ENCODE peak calls at places on chromosomes 6 and 20, in four cellular contexts. O, T, D and G are unnamed samples.

GRCh38 chr6:80449756-80450155 is 343.3 kb downstream of the BCKDHB start:
- DNase-seq in D (no peak), T (no peak), O (no peak), G (peak; percentile 33)

GRCh38 chr20:23269954-23270353 is 80.6 kb upstream of the NXT1 start:
- DNase-seq in D (no peak), O (peak; percentile 44), T (no peak), G (no peak)

GRCh38 chr20:59576216-59576953 is 28.0 kb upstream of the PHACTR3 start:
- DNase-seq in D (no peak), T (no peak), O (no peak), G (no peak)

GRCh38 chr6:135465903-135466302 is 31.6 kb downstream of the AHI1 start:
- DNase-seq in T (no peak), D (no peak), O (no peak), G (no peak)

GRCh38 chr20:22420116-22420598 is 164.2 kb downstream of the FOXA2 start:
- DNase-seq in T (no peak), O (no peak), D (no peak), G (no peak)

GRCh38 chr20:8428988-8429387 is 296.9 kb downstream of the PLCB1 start:
- DNase-seq in D (no peak), O (no peak), T (no peak), G (no peak)

GRCh38 chr6:160513836-160514235 is 150.2 kb downstream of the LPA start:
- DNase-seq in D (no peak), T (no peak), O (peak; percentile 22), G (no peak)

GRCh38 chr20:373171-373890 is 7.2 kb upstream of the TRIB3 start:
- DNase-seq in T (peak; percentile 93), O (peak; percentile 89), D (no peak), G (peak; percentile 88)

GRCh38 chr6:159983641-159984080 is 14.8 kb downstream of the IGF2R start:
- DNase-seq in O (peak; percentile 55), T (no peak), D (no peak), G (peak; percentile 46)

GRCh38 chr20:61958773-61959172 is 106.9 kb downstream of the TAF4 start:
- DNase-seq in D (no peak), T (no peak), O (no peak), G (no peak)

GRCh38 chr20:1830240-1830639 is 65.0 kb upstream of the SIRPA start:
- DNase-seq in D (peak; percentile 82), T (peak; percentile 79), O (peak; percentile 97), G (peak; percentile 95)

GRCh38 chr6:3921663-3922062 is 72.5 kb downstream of the FAM50B start:
- DNase-seq in D (no peak), T (no peak), O (no peak), G (no peak)

GRCh38 chr20:35616465-35617396 is 1.1 kb downstream of the SPAG4 start:
- DNase-seq in T (peak; percentile 86), D (peak; percentile 92), O (peak; percentile 86), G (peak; percentile 99)

GRCh38 chr6:109791301-109791700 is 100.2 kb downstream of the FIG4 start:
- DNase-seq in D (no peak), T (no peak), O (peak; percentile 58), G (no peak)

GRCh38 chr6:36616888-36617521 is 22.8 kb downstream of the SRSF3 start:
- DNase-seq in D (peak; percentile 30), T (peak; percentile 82), O (no peak), G (no peak)

GRCh38 chr6:91438570-91438969 is 851.7 kb upstream of the MAP3K7 start:
- DNase-seq in T (no peak), D (no peak), O (peak; percentile 22), G (no peak)

GRCh38 chr6:146548898-146549374 is 5.3 kb downstream of the RAB32 start:
- DNase-seq in O (no peak), T (no peak), D (no peak), G (no peak)

GRCh38 chr20:49964964-49965780 is 17.6 kb upstream of the SNAI1 start:
- DNase-seq in O (peak; percentile 45), T (peak; percentile 78), D (no peak), G (peak; percentile 16)

GRCh38 chr6:158283304-158284005 is 28.8 kb upstream of the TULP4 start:
- DNase-seq in D (no peak), O (peak; percentile 64), T (peak; percentile 64), G (peak; percentile 22)

DNA sequence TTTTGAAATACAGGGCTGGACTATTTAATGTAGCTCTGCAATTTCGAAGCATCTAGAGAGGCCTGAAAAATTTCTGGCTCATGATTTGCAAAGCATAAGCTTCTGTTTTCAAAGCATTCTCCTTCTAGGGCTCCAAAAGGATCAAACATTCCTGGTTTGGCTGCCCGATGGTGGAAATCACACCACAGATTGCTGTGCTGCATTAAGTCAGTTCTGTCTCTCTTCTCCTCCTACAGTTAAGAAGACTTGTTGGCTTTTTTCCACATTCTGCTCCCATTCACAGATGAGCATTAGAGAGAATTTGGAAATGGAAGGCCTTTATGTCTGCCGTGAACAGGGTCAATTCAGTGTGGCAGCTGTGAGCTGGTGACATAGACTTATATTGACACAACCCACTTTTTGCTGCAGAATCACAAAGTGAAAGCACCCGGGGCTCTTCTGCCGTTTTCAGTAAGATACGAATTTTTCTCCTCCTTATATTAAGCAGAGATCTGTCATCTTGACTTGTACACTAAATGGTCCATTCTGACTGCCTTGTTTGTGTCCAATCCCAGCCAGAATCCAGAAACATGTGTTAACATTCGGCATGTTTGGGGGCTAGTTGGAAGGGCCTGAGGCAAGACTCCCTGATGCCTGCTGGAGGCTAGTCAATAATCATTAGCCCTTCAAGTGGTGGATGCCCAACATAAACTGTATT is 330.8 kb upstream of the DEFB112 start:
- DNase-seq in T (no peak), O (no peak), D (no peak), G (no peak)
- H3K4me3 ChIP-seq in T (no peak overlapping the region), O (no peak overlapping the region), D (no peak overlapping the region), G (no peak overlapping the region)

GRCh38 chr20:3826420-3826819 is 6.1 kb downstream of the AP5S1 start:
- DNase-seq in T (no peak), O (no peak), D (no peak), G (no peak)

GRCh38 chr20:3821996-3822395 is 1.6 kb downstream of the AP5S1 start:
- DNase-seq in D (no peak), T (no peak), O (no peak), G (no peak)

GRCh38 chr20:3823881-3824280 is 3.5 kb downstream of the AP5S1 start:
- DNase-seq in D (no peak), O (no peak), T (no peak), G (no peak)

GRCh38 chr20:3828798-3829197 is 8.5 kb downstream of the AP5S1 start:
- DNase-seq in O (no peak), T (no peak), D (no peak), G (no peak)

DNA sequence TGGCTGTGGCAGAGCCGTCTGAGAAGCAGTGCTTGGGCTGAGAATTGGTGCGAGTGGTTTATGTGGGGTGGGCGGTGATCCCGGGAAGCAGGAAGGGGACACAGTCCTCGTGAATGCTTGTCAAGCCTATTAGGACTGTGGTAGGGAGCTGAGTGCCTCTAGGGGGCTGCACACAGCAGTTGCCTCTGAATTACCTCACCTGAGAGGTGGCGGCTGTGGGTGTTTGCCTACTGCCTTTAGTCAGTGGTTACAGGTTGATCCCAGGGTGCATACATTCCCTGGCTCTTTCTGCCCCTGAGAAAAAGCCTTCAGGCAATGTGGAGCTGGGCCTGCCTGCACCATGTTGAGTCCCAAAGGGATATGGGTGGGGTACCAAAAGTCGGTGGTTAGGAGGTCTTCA is 5.2 kb downstream of the AP5S1 start:
- DNase-seq in D (no peak), T (no peak), O (no peak), G (no peak)
- TF ChIP-seq CTCF in D (no peak), T (no peak), O (no peak), G (no peak)

DNA sequence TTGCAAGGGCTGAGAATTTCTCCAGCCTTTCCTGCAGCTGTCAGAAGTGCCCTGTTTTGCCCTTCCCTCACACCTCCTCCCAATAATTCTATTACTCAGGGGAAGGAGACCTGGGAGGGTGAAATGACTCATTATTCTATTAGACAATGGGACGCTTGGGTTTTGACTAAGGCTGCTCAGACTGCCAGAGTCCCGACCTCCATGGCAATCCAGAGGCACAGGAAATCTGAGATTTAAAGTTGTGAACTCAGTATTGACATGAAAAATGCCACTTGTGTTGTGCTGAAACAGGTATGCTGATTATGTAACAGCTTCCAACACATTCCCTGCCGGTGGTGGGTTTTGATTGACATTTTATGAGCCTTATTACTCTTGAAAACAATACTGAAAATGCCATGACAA is 625.9 kb upstream of the FLRT3 start:
- DNase-seq in D (no peak), T (peak; percentile 78), O (peak; percentile 23), G (peak; percentile 17)
- H3K4me3 ChIP-seq in D (no peak overlapping the region), T (no peak overlapping the region), O (no peak overlapping the region), G (no peak overlapping the region)

DNA sequence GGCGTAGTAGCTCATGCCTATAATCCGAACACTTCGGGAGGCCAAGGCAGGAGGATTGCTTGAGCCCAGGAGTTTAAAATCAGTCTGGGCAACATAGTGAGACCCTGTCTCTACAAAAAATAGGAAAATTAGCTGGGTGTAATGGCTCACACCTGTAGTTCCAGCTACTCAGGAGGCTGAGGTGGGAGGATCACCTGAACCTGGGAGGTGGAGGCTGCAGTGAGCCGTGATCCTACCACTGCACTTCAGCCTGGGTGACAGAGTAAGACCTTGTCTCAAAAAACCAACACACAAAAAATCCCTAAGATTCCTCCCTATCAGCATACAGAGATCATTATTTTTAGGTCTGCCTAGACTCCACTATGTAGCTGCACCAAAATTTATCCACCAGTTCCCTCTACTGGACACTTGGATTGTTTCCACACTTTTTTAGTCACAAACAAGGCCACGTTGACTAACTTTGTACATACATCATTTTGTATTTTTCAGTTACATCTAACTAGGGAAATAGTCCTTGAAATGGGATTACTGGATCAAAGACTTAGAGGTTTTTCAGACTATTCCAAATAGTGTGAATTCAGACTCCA is 3.6 kb upstream of the PHF1 start:
- DNase-seq in T (peak; percentile 47), O (no peak), D (no peak), G (peak; percentile 79)
- TF ChIP-seq CTCF in T (no peak), O (peak; percentile 34), D (peak; percentile 27), G (peak; percentile 30)

GRCh38 chr6:137708481-137708880 is 158.6 kb upstream of the TNFAIP3 start:
- DNase-seq in O (no peak), D (no peak), T (no peak), G (no peak)
- H3K4me3 ChIP-seq in O (no peak overlapping the region), D (no peak overlapping the region), T (no peak overlapping the region), G (no peak overlapping the region)

GRCh38 chr20:37473249-37474000 is 47.6 kb upstream of the NNAT start:
- DNase-seq in O (no peak), D (no peak), T (no peak), G (no peak)
- TF ChIP-seq CTCF in O (no peak), D (no peak), T (no peak), G (no peak)